ENCODE peak calls at places on chromosomes 5 and 9, in seven cellular contexts. One of them, this sample, is unnamed. For H3K36me3 and H3K27me3, the result is how much of the 10 kb centered on the place peaks cover.

GRCh38 chr5:37721447-37721871 is 118.4 kb downstream of the GDNF start:
- DNase-seq in pancreas: no peak
- DNase-seq in left ventricle myocardium inferior: no peak
- DNase-seq in fibroblast of lung: no peak
- DNase-seq in heart left ventricle: no peak
- DNase-seq in iPS DF 6.9: no peak
- DNase-seq in ovary: no peak
- DNase-seq in this sample: no peak

GRCh38 chr5:150649108-150649827 is 8.8 kb downstream of the SYNPO start:
- DNase-seq in pancreas: no peak
- DNase-seq in left ventricle myocardium inferior: peak
- DNase-seq in fibroblast of lung: no peak
- DNase-seq in heart left ventricle: peak
- DNase-seq in iPS DF 6.9: no peak
- DNase-seq in ovary: peak
- DNase-seq in this sample: no peak

GRCh38 chr9:304519-305185 is 90.0 kb downstream of the DOCK8 start:
- DNase-seq in pancreas: no peak
- DNase-seq in left ventricle myocardium inferior: no peak
- DNase-seq in fibroblast of lung: no peak
- DNase-seq in heart left ventricle: no peak
- DNase-seq in iPS DF 6.9: no peak
- DNase-seq in ovary: no peak
- DNase-seq in this sample: peak

GRCh38 chr5:124477002-124477546 is 269.4 kb downstream of the ZNF608 start:
- DNase-seq in pancreas: no peak
- DNase-seq in left ventricle myocardium inferior: no peak
- DNase-seq in fibroblast of lung: no peak
- DNase-seq in heart left ventricle: no peak
- DNase-seq in iPS DF 6.9: no peak
- DNase-seq in ovary: no peak
- DNase-seq in this sample: peak

GRCh38 chr5:142571921-142572320 is 114.0 kb downstream of the FGF1 start:
- DNase-seq in pancreas: no peak
- DNase-seq in left ventricle myocardium inferior: no peak
- DNase-seq in fibroblast of lung: no peak
- DNase-seq in heart left ventricle: no peak
- DNase-seq in iPS DF 6.9: no peak
- DNase-seq in ovary: no peak
- DNase-seq in this sample: no peak

GRCh38 chr5:163809480-163809879 is 304.1 kb downstream of the MAT2B start:
- DNase-seq in pancreas: no peak
- DNase-seq in left ventricle myocardium inferior: no peak
- DNase-seq in fibroblast of lung: peak
- DNase-seq in heart left ventricle: no peak
- DNase-seq in iPS DF 6.9: no peak
- DNase-seq in ovary: no peak
- DNase-seq in this sample: no peak

GRCh38 chr9:114072181-114073140 is 5.6 kb downstream of the AMBP start:
- DNase-seq in pancreas: peak
- DNase-seq in left ventricle myocardium inferior: peak
- DNase-seq in fibroblast of lung: peak
- DNase-seq in heart left ventricle: peak
- DNase-seq in iPS DF 6.9: no peak
- DNase-seq in ovary: peak
- DNase-seq in this sample: peak

GRCh38 chr9:5838884-5839571 is 6.1 kb upstream of the ERMP1 start:
- DNase-seq in pancreas: no peak
- DNase-seq in left ventricle myocardium inferior: no peak
- DNase-seq in fibroblast of lung: peak
- DNase-seq in heart left ventricle: no peak
- DNase-seq in iPS DF 6.9: no peak
- DNase-seq in ovary: no peak
- DNase-seq in this sample: peak

GRCh38 chr5:1390861-1391600 is 46.1 kb upstream of the CLPTM1L start:
- DNase-seq in pancreas: no peak
- DNase-seq in left ventricle myocardium inferior: no peak
- DNase-seq in fibroblast of lung: no peak
- DNase-seq in heart left ventricle: no peak
- DNase-seq in iPS DF 6.9: no peak
- DNase-seq in ovary: no peak
- DNase-seq in this sample: peak

GRCh38 chr9:126853667-126854066 is 6.8 kb upstream of the ZBTB34 start:
- DNase-seq in pancreas: no peak
- DNase-seq in left ventricle myocardium inferior: no peak
- DNase-seq in fibroblast of lung: no peak
- DNase-seq in heart left ventricle: no peak
- DNase-seq in iPS DF 6.9: no peak
- DNase-seq in ovary: no peak
- DNase-seq in this sample: no peak

GRCh38 chr9:117926031-117926655 is 221.9 kb downstream of the TLR4 start:
- DNase-seq in pancreas: no peak
- DNase-seq in left ventricle myocardium inferior: no peak
- DNase-seq in fibroblast of lung: no peak
- DNase-seq in heart left ventricle: no peak
- DNase-seq in iPS DF 6.9: no peak
- DNase-seq in ovary: no peak
- DNase-seq in this sample: no peak

DNA sequence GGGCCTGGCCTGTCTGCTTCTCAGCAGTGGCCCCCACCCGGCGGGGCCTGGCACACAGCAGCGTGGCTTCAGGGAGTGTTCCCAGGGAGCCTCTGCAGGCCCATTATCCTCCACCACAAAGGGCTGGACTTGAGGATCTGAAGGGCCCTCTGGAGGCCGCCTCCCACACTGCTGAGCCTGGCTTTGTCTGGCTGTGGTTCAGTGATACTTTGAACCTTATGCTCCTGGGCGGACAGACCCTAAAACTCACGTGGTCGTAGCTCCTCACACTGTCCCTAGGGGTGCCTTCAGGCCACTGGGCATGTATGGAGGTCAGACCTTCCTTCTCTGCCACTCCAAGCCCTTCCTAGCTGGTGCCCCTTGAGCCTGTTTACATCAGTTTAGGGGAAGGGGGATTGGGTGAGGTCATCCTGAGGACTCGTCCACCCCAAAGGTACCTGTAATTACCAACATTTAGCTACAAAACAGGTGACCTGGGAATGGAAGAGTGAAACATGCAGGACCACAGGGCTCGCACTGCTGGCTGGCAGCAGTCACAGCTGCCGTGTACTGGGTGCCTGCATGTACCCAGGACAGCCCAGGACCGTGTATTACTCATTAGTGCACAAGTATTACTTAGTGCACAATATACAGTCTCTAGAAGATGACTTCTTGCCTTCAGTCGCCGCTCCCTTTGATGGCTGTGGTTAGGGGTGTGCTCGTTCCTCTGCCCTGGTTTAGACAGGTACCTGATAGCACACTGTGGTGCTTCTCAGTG is 8.5 kb downstream of the GRHPR start:
- DNase-seq in pancreas: no peak
- DNase-seq in left ventricle myocardium inferior: no peak
- DNase-seq in fibroblast of lung: no peak
- DNase-seq in heart left ventricle: no peak
- DNase-seq in iPS DF 6.9: no peak
- DNase-seq in ovary: no peak
- DNase-seq in this sample: peak
- H3K36me3 ChIP-seq in pancreas: under half
- H3K36me3 ChIP-seq in left ventricle myocardium inferior: half or more
- H3K36me3 ChIP-seq in fibroblast of lung: under half
- H3K36me3 ChIP-seq in heart left ventricle: half or more
- H3K36me3 ChIP-seq in iPS DF 6.9: under half
- H3K36me3 ChIP-seq in ovary: under half
- H3K36me3 ChIP-seq in this sample: under half

DNA sequence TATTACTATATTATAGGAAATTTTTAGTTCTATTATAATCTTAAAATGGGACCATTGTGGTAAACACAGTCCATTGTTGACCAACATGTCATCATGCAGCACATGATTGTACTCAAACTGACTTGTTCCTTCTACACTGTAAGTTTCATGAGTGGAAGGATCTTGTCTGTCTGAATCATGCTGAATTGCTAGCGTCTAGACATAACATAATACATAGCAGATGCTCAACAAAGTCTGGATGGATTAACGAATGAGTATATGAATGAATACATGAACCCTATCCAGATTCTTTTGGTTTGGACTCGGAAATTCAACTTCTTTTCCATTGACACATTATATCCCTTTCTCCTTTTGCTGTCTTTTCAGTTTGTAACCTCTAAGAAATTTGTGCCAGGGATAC is 429.2 kb upstream of the SGCD start:
- DNase-seq in pancreas: no peak
- DNase-seq in left ventricle myocardium inferior: no peak
- DNase-seq in fibroblast of lung: no peak
- DNase-seq in heart left ventricle: no peak
- DNase-seq in iPS DF 6.9: no peak
- DNase-seq in ovary: no peak
- DNase-seq in this sample: no peak
- H3K4me3 ChIP-seq in pancreas: no peak
- H3K4me3 ChIP-seq in left ventricle myocardium inferior: no peak
- H3K4me3 ChIP-seq in fibroblast of lung: no peak
- H3K4me3 ChIP-seq in heart left ventricle: no peak
- H3K4me3 ChIP-seq in iPS DF 6.9: no peak
- H3K4me3 ChIP-seq in ovary: no peak
- H3K4me3 ChIP-seq in this sample: no peak

GRCh38 chr9:130939405-130939941 is 426 bp upstream of the FIBCD1 start:
- DNase-seq in pancreas: no peak
- DNase-seq in left ventricle myocardium inferior: no peak
- DNase-seq in fibroblast of lung: no peak
- DNase-seq in heart left ventricle: no peak
- DNase-seq in iPS DF 6.9: no peak
- DNase-seq in ovary: no peak
- DNase-seq in this sample: peak
- H3K27me3 ChIP-seq in pancreas: under half
- H3K27me3 ChIP-seq in left ventricle myocardium inferior: half or more
- H3K27me3 ChIP-seq in fibroblast of lung: under half
- H3K27me3 ChIP-seq in heart left ventricle: under half
- H3K27me3 ChIP-seq in iPS DF 6.9: under half
- H3K27me3 ChIP-seq in ovary: under half
- H3K27me3 ChIP-seq in this sample: under half

DNA sequence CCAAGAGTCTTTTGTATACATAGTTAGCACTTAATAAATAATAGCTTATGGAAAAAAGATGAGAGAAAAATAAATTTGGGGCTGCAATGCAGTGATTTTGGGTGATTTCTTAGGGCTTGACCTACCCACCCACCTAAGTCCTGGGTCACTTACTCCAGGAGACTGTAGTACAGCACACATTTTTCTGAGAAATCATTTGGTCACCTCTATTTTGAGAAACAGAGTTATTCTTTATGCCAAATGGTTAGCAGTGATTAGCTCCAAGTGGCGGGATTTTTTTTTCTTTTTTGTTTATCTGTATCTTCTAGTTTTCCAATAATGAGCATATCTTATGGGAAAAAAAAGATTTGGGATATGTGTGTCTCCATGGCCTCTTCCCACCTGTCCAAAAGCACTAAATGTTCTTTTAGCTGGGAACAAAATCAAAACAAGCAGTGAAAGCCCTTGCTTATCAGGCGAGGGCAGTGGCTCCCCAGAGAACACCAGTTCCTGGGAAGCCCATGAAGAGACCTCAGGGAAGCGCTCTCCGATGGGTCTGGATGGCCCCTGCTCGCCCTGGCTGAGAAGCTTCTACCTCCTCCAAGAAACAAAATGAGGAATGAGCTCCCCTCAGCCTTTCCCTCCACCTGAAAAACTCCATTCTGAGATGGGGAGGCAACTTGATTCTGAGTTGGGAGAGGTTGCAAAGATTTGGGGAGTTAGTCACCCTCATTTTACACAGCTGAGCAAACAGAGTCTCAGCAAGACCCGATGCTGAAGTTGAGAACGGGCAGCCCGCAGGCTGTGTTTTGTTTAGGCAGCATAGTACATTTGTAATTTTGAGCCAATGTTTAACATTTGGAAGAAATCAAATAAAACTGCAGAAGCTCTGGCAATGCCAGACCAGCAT is 69.9 kb downstream of the CYFIP2 start:
- DNase-seq in pancreas: no peak
- DNase-seq in left ventricle myocardium inferior: peak
- DNase-seq in fibroblast of lung: peak
- DNase-seq in heart left ventricle: no peak
- DNase-seq in iPS DF 6.9: no peak
- DNase-seq in ovary: no peak
- DNase-seq in this sample: no peak
- H3K36me3 ChIP-seq in pancreas: under half
- H3K36me3 ChIP-seq in left ventricle myocardium inferior: under half
- H3K36me3 ChIP-seq in fibroblast of lung: under half
- H3K36me3 ChIP-seq in heart left ventricle: half or more
- H3K36me3 ChIP-seq in iPS DF 6.9: under half
- H3K36me3 ChIP-seq in ovary: under half
- H3K36me3 ChIP-seq in this sample: under half

DNA sequence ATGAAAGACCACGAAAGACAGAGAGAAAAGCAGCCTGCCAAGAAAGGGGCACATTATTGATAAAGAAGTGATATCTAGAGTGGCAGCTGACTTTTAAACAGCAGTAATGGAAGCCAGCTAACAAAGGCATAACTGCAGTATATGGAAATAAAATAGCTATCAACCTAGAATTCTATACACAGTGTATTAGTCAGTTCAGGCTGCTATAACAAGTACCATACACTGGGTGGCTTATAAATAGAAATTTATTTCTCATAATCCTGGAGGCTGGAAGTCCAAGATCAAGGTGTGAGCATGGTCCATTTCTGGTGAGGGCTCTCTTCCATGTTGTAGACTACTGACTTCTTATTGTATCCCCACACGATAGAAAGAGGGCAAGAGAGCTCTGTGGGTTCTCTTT is 109.8 kb downstream of the DEPDC1B start:
- DNase-seq in pancreas: no peak
- DNase-seq in left ventricle myocardium inferior: no peak
- DNase-seq in fibroblast of lung: no peak
- DNase-seq in heart left ventricle: no peak
- DNase-seq in iPS DF 6.9: no peak
- DNase-seq in ovary: no peak
- DNase-seq in this sample: no peak
- H3K4me3 ChIP-seq in pancreas: no peak
- H3K4me3 ChIP-seq in left ventricle myocardium inferior: no peak
- H3K4me3 ChIP-seq in fibroblast of lung: no peak
- H3K4me3 ChIP-seq in heart left ventricle: no peak
- H3K4me3 ChIP-seq in iPS DF 6.9: no peak
- H3K4me3 ChIP-seq in ovary: no peak
- H3K4me3 ChIP-seq in this sample: no peak

GRCh38 chr5:176739461-176740051 is 70.8 kb upstream of the UNC5A start:
- DNase-seq in pancreas: no peak
- DNase-seq in left ventricle myocardium inferior: no peak
- DNase-seq in fibroblast of lung: no peak
- DNase-seq in heart left ventricle: no peak
- DNase-seq in iPS DF 6.9: no peak
- DNase-seq in ovary: peak
- DNase-seq in this sample: peak

GRCh38 chr5:176741566-176742211 is 68.7 kb upstream of the UNC5A start:
- DNase-seq in pancreas: no peak
- DNase-seq in left ventricle myocardium inferior: no peak
- DNase-seq in fibroblast of lung: no peak
- DNase-seq in heart left ventricle: no peak
- DNase-seq in iPS DF 6.9: no peak
- DNase-seq in ovary: peak
- DNase-seq in this sample: peak

GRCh38 chr5:176740131-176740701 is 70.1 kb upstream of the UNC5A start:
- DNase-seq in pancreas: no peak
- DNase-seq in left ventricle myocardium inferior: no peak
- DNase-seq in fibroblast of lung: no peak
- DNase-seq in heart left ventricle: no peak
- DNase-seq in iPS DF 6.9: no peak
- DNase-seq in ovary: peak
- DNase-seq in this sample: peak

GRCh38 chr5:176742246-176743105 is 67.9 kb upstream of the UNC5A start:
- DNase-seq in pancreas: no peak
- DNase-seq in left ventricle myocardium inferior: no peak
- DNase-seq in fibroblast of lung: no peak
- DNase-seq in heart left ventricle: no peak
- DNase-seq in iPS DF 6.9: no peak
- DNase-seq in ovary: no peak
- DNase-seq in this sample: peak

GRCh38 chr5:176740702-176741565 is 69.4 kb upstream of the UNC5A start:
- DNase-seq in pancreas: no peak
- DNase-seq in left ventricle myocardium inferior: no peak
- DNase-seq in fibroblast of lung: no peak
- DNase-seq in heart left ventricle: no peak
- DNase-seq in iPS DF 6.9: no peak
- DNase-seq in ovary: peak
- DNase-seq in this sample: peak
- H3K27me3 ChIP-seq in pancreas: under half
- H3K27me3 ChIP-seq in left ventricle myocardium inferior: half or more
- H3K27me3 ChIP-seq in fibroblast of lung: half or more
- H3K27me3 ChIP-seq in heart left ventricle: under half
- H3K27me3 ChIP-seq in iPS DF 6.9: under half
- H3K27me3 ChIP-seq in ovary: under half
- H3K27me3 ChIP-seq in this sample: under half

This sample was measured in H7.